ENCODE peak calls at places on chromosome 5, in four cellular contexts. J is HepG2, A is SK-N-SH, I is H1. Y is an unnamed sample.

GRCh38 chr5:150172563-150172962 is 6.0 kb downstream of the CDX1 start:
- DNase-seq in I (no peak), J (no peak), A (no peak), Y (no peak)

GRCh38 chr5:505946-506555 is 18.2 kb downstream of the SLC9A3 start:
- DNase-seq in J (no peak), I (no peak), A (no peak), Y (no peak)

GRCh38 chr5:150304481-150305081 is 1.9 kb upstream of the ARSI start:
- DNase-seq in A (no peak), I (no peak), J (no peak), Y (no peak)

GRCh38 chr5:2263763-2264162 is 381.0 kb upstream of the IRX4 start:
- DNase-seq in I (no peak), A (no peak), J (no peak), Y (no peak)

GRCh38 chr5:79798892-79799590 is 109.4 kb downstream of the CMYA5 start:
- DNase-seq in A (no peak), J (no peak), I (no peak), Y (no peak)

GRCh38 chr5:91797581-91797980 is 414.5 kb upstream of the ARRDC3 start:
- DNase-seq in A (no peak), I (no peak), J (no peak), Y (no peak)

GRCh38 chr5:81827522-81827921 is 76.6 kb upstream of the SSBP2 start:
- DNase-seq in A (no peak), J (no peak), I (no peak), Y (no peak)

GRCh38 chr5:176658007-176658599 is 10.8 kb downstream of the TSPAN17 start:
- DNase-seq in A (peak; percentile 86), I (peak; percentile 54), J (peak; percentile 59), Y (peak; percentile 40)

GRCh38 chr5:177194278-177194677 is 60.7 kb downstream of the NSD1 start:
- DNase-seq in J (peak; percentile 70), A (no peak), I (peak; percentile 2), Y (peak; percentile 79)

GRCh38 chr5:76372320-76373054 is 30.6 kb upstream of the IQGAP2 start:
- DNase-seq in I (no peak), J (peak; percentile 76), A (peak; percentile 27), Y (no peak)

GRCh38 chr5:142184939-142185526 is 76.5 kb downstream of the NDFIP1 start:
- DNase-seq in I (no peak), J (no peak), A (peak; percentile 50), Y (no peak)
- H3K4me1 ChIP-seq in I (peaks cover 5% of the 10 kb centered on the region), J (peaks cover 60% of the 10 kb centered on the region), A (peaks cover 67% of the 10 kb centered on the region), Y (peaks cover 9% of the 10 kb centered on the region)

GRCh38 chr5:7251127-7251526 is 144.8 kb upstream of the ADCY2 start:
- DNase-seq in I (no peak), J (no peak), A (no peak), Y (no peak)
- TF ChIP-seq MAX in I (no peak), J (no peak), A (no peak), Y (no peak)

GRCh38 chr5:127938746-127939145 is 144.8 kb upstream of the SLC12A2 start:
- DNase-seq in J (no peak), I (no peak), A (no peak), Y (no peak)
- TF ChIP-seq CTCF in J (no peak), I (no peak), A (no peak), Y (no peak)

DNA sequence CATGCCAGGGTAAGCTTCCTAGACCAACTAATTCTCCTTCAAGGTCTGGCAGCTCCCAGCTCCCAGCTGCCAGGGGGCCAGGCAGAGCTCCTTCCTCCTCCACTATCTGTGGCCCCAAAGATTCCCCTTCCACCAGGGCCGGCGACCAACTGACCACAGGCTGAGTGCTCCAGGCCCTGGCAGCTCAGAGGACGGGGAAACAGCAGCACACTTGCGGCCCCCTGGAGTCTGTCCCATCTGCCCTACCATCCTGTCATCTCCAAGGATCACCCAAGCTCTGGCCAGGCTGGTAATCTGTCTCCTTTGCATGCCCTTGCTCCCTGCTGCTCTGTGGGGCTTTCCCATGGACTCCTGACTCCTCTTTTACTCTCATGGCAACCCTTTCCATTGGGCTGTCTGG is 31.2 kb upstream of the BASP1 start:
- DNase-seq in I (no peak), J (no peak), A (no peak), Y (no peak)
- H3K4me1 ChIP-seq in I (no peaks in the 10 kb centered on the region), J (no peaks in the 10 kb centered on the region), A (no peaks in the 10 kb centered on the region), Y (peaks cover 23% of the 10 kb centered on the region)

GRCh38 chr5:139954022-139954421 is 89.1 kb downstream of the NRG2 start:
- DNase-seq in I (no peak), J (no peak), A (peak; percentile 35), Y (no peak)

GRCh38 chr5:139956342-139956741 is 86.8 kb downstream of the NRG2 start:
- DNase-seq in J (no peak), A (no peak), I (no peak), Y (no peak)

GRCh38 chr5:139955616-139956283 is 87.3 kb downstream of the NRG2 start:
- DNase-seq in A (no peak), I (no peak), J (no peak), Y (no peak)

GRCh38 chr5:139954462-139954861 is 88.6 kb downstream of the NRG2 start:
- DNase-seq in J (no peak), I (no peak), A (no peak), Y (no peak)

DNA sequence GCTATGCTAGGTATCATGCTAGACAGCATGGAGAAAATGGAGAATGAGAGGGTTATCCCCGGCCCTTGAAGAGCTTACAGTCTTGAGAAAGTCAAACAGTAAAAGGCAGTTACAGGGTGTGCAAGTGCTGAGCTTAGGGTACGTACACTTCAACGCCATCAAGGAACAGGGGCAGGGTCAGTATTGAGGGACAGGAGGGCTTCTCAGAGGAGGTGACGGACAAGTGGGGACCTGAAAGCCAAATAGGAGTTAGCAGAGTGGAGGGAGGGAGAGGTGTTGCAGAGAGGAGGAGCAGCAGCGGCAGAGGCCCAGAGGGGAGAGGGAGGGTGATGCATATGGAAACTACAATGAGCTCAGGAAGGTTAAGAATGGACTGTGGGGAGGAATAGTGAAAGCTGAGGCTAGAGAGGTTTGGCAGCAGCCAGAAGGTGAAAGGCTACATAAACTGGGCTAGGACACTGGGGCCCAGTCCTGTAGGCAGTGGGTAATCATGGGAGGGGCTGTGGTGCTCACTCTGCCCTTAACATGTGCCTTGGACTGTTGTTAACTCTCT is 88.0 kb downstream of the NRG2 start:
- DNase-seq in A (no peak), J (no peak), I (no peak), Y (no peak)
- TF ChIP-seq MAX in A (no peak), J (no peak), I (no peak), Y (no peak)

GRCh38 chr5:54852007-54852406 is 133.4 kb downstream of the ESM1 start:
- DNase-seq in I (no peak), J (no peak), A (no peak), Y (no peak)
- TF ChIP-seq CTCF in I (no peak), J (no peak), A (peak; percentile 29), Y (no peak)

GRCh38 chr5:68423154-68423811 is 207.7 kb downstream of the PIK3R1 start:
- DNase-seq in J (no peak), A (no peak), I (no peak), Y (no peak)
- H3K4me1 ChIP-seq in J (no peaks in the 10 kb centered on the region), A (peaks cover 21% of the 10 kb centered on the region), I (peaks cover 1% of the 10 kb centered on the region), Y (peaks cover 10% of the 10 kb centered on the region)

DNA sequence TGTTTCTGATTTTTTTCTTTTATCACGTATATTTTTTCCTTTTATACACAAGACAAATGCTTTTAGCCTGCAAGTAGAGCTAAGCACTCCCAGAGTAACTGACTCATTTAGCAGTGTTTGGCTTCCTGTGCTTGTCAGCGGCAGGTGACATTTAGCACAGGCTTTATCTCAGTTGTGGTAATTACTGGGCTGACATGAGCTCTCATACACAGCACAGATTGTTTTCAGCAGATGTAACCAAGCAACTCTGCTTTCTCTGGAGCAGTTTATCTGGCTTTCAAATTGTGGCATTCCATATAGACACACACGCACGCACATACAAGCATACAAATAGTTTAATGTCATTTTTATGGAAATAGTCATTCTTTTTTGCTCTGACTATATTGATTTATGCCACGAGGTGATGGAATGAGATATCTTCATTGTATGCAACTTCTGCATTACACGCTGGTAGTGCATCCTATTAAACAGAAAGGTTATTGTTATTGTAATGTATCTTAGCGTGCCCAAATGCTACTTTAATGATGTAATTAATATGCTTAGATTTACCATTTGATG is 379.0 kb upstream of the GRAMD2B start:
- DNase-seq in A (peak; percentile 58), I (no peak), J (no peak), Y (no peak)
- TF ChIP-seq MAX in A (no peak), I (no peak), J (no peak), Y (no peak)

GRCh38 chr5:57004800-57005199 is 52.9 kb upstream of the MIER3 start:
- DNase-seq in A (no peak), J (peak; percentile 59), I (no peak), Y (no peak)
- TF ChIP-seq CTCF in A (no peak), J (no peak), I (no peak), Y (no peak)

GRCh38 chr5:157530226-157530972 is 45.2 kb downstream of the ADAM19 start:
- DNase-seq in J (no peak), A (no peak), I (no peak), Y (no peak)

GRCh38 chr5:157524887-157525286 is 50.7 kb downstream of the ADAM19 start:
- DNase-seq in J (no peak), A (no peak), I (no peak), Y (no peak)

GRCh38 chr5:157532022-157532421 is 43.6 kb downstream of the ADAM19 start:
- DNase-seq in I (no peak), A (no peak), J (no peak), Y (no peak)

GRCh38 chr5:157529002-157529401 is 46.6 kb downstream of the ADAM19 start:
- DNase-seq in I (no peak), A (no peak), J (no peak), Y (no peak)

DNA sequence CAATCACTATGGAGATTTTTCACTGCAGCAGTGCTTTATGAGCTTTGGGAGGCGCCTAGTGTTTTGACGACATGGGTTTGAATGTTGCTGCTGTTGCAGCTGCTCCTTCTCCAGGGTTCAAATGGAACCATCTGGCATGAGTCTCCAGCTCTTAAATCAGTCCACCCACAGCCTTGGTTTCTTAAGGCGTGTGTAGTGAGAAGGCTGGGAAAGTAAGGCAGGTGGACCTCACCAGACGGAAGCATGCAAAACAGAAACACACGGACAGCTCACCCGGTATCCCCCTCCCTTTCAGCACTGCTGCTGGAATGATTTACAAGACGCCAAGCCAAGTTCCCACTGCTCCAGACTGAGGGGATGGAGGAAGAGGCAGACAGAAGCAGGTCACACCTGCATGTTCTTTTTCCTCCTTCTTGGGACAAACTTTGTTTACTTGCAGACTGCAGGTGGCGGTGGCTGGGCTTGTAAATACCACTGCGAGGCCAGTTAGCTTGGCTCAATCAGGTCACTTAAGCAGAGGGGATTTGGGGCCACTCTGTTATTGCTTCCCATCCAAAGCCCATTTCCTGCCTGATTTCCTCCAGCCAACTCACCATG is 47.4 kb downstream of the ADAM19 start:
- DNase-seq in A (no peak), I (no peak), J (no peak), Y (peak; percentile 85)
- H3K4me1 ChIP-seq in A (peaks cover 4% of the 10 kb centered on the region), I (no peaks in the 10 kb centered on the region), J (no peaks in the 10 kb centered on the region), Y (peaks cover 7% of the 10 kb centered on the region)

Y was measured in endothelial cell of umbilical vein.